ENCODE peak calls at places on chromosomes 11 and 22, in five cellular contexts. X is SK-N-SH, D is trophoblast cell, M is PC-3, F is H9. Q is an unnamed sample.

GRCh38 chr22:42185915-42186439 is 55.4 kb upstream of the CYP2D6 start:
- DNase-seq in F (no peak), D (no peak), X (no peak), M (no peak), Q (no peak)

GRCh38 chr11:92978226-92979111 is 9.0 kb downstream of the MTNR1B start:
- DNase-seq in F (no peak), M (no peak), X (peak; percentile 78), D (no peak), Q (peak; percentile 52)

GRCh38 chr11:9566561-9567063 is 6.9 kb upstream of the WEE1 start:
- DNase-seq in D (peak; percentile 66), F (no peak), M (no peak), X (no peak), Q (no peak)

GRCh38 chr11:35688023-35688422 is 25.4 kb downstream of the TRIM44 start:
- DNase-seq in D (no peak), M (peak; percentile 27), X (no peak), F (no peak), Q (peak; percentile 33)

GRCh38 chr11:67032830-67033555 is 10.1 kb downstream of the SYT12 start:
- DNase-seq in X (no peak), M (peak; percentile 79), F (no peak), D (peak; percentile 91), Q (peak; percentile 79)

GRCh38 chr22:43944670-43945430 is 10.4 kb upstream of the SAMM50 start:
- DNase-seq in X (no peak), D (peak; percentile 34), F (no peak), M (no peak), Q (peak; percentile 46)

GRCh38 chr11:35515224-35515623 is 10.2 kb downstream of the PAMR1 start:
- DNase-seq in X (no peak), M (no peak), D (peak; percentile 23), F (no peak), Q (peak; percentile 93)

GRCh38 chr22:35072939-35073338 is 7.0 kb downstream of the ISX start:
- DNase-seq in F (no peak), M (peak; percentile 44), X (no peak), D (no peak), Q (peak; percentile 68)

GRCh38 chr11:128226106-128226716 is 361.1 kb downstream of the ETS1 start:
- DNase-seq in F (no peak), D (no peak), X (no peak), M (no peak), Q (no peak)

GRCh38 chr22:31064369-31064768 is 16.7 kb upstream of the SMTN start:
- DNase-seq in X (no peak), F (no peak), M (no peak), D (no peak), Q (no peak)

GRCh38 chr11:62575156-62575555 is 1.5 kb upstream of the EEF1G start:
- DNase-seq in F (no peak), M (no peak), X (no peak), D (no peak), Q (no peak)

GRCh38 chr22:35484651-35485372 is 55.8 kb upstream of the RASD2 start:
- DNase-seq in D (no peak), X (no peak), F (no peak), M (no peak), Q (no peak)

GRCh38 chr11:94400839-94401772 is at the start of gene GPR83:
- DNase-seq in F (peak; percentile 64), M (no peak), D (no peak), X (peak; percentile 73), Q (peak; percentile 23)

GRCh38 chr11:114846040-114846791 is 167.9 kb downstream of the NXPE2 start:
- DNase-seq in M (no peak), X (peak; percentile 22), D (no peak), F (peak; percentile 55), Q (peak; percentile 6)

GRCh38 chr22:33869946-33870345 is 50.3 kb downstream of the LARGE1 start:
- DNase-seq in D (no peak), M (no peak), X (no peak), F (no peak), Q (no peak)

GRCh38 chr11:3203221-3204043 is 15.2 kb downstream of the MRGPRG start:
- DNase-seq in M (peak; percentile 45), D (no peak), X (peak; percentile 73), F (peak; percentile 76), Q (peak; percentile 4)

GRCh38 chr11:61172353-61172752 is 11.1 kb upstream of the VPS37C start:
- DNase-seq in X (no peak), D (no peak), F (no peak), M (no peak), Q (no peak)

GRCh38 chr11:119482561-119483001 is 59.6 kb upstream of the THY1 start:
- DNase-seq in F (peak; percentile 23), X (no peak), M (no peak), D (no peak), Q (no peak)

GRCh38 chr11:112082729-112083128 is 3.8 kb downstream of the TIMM8B start:
- DNase-seq in X (no peak), D (no peak), F (no peak), M (peak; percentile 64), Q (peak; percentile 31)

GRCh38 chr22:17562906-17563870 is at the start of gene SLC25A18:
- DNase-seq in F (peak; percentile 61), M (no peak), D (no peak), X (no peak), Q (no peak)

GRCh38 chr22:48662476-48663150 is 1165.1 kb downstream of the BRD1 start:
- DNase-seq in F (no peak), M (no peak), D (no peak), X (no peak), Q (no peak)

GRCh38 chr11:131254254-131254653 is 116.2 kb upstream of the NTM start:
- DNase-seq in F (peak; percentile 80), M (no peak), X (no peak), D (no peak), Q (no peak)

GRCh38 chr11:100687032-100687629 is at the start of gene ARHGAP42:
- DNase-seq in F (peak; percentile 91), M (peak; percentile 72), D (peak; percentile 52), X (peak; percentile 42), Q (peak; percentile 68)

GRCh38 chr11:57322881-57323467 is 1.8 kb downstream of the TNKS1BP1 start:
- DNase-seq in M (peak; percentile 21), X (no peak), D (peak; percentile 80), F (no peak), Q (no peak)

GRCh38 chr11:57276857-57277505 is 39.9 kb upstream of the APLNR start:
- DNase-seq in D (no peak), F (no peak), M (no peak), X (no peak), Q (no peak)

GRCh38 chr11:128214263-128214662 is 373.1 kb downstream of the ETS1 start:
- DNase-seq in D (no peak), X (no peak), M (no peak), F (no peak), Q (no peak)

GRCh38 chr22:26983311-26983710 is 325.9 kb downstream of the MIAT start:
- DNase-seq in D (no peak), X (no peak), F (no peak), M (no peak), Q (peak; percentile 11)

DNA sequence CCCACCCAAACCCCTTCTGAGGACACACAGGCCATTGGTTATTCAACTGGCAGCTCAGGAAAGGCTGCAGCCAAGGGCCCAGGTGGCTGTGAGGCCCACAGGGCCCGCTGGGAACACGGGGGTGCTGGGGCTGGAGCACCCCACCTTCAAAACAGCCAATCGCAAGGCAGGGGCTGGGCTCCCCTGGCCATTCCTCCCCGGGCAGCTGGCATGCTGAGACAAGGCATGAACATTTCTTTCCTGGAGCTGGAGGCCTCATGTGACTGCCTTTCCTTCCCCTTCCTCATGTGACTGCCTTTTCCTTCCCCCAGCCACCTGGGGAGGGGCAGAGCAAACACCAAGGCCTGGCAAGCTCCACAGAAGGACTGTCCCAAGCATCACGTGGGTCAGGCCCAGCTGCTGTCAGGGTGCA is 76.8 kb downstream of the PIWIL3 start:
- DNase-seq in D (no peak), M (no peak), X (no peak), F (no peak), Q (no peak)
- H3K4me2 ChIP-seq in D (no peak overlapping the region), M (no peak overlapping the region), X (no peak overlapping the region), F (no peak overlapping the region), Q (no peak overlapping the region)

GRCh38 chr22:19737846-19738663 is 14.7 kb downstream of the GP1BB start:
- DNase-seq in F (no peak), M (no peak), D (no peak), X (no peak), Q (no peak)
- H3K9ac ChIP-seq in F (no peak overlapping the region), M (no peak overlapping the region), D (no peak overlapping the region), X (no peak overlapping the region), Q (no peak overlapping the region)

DNA sequence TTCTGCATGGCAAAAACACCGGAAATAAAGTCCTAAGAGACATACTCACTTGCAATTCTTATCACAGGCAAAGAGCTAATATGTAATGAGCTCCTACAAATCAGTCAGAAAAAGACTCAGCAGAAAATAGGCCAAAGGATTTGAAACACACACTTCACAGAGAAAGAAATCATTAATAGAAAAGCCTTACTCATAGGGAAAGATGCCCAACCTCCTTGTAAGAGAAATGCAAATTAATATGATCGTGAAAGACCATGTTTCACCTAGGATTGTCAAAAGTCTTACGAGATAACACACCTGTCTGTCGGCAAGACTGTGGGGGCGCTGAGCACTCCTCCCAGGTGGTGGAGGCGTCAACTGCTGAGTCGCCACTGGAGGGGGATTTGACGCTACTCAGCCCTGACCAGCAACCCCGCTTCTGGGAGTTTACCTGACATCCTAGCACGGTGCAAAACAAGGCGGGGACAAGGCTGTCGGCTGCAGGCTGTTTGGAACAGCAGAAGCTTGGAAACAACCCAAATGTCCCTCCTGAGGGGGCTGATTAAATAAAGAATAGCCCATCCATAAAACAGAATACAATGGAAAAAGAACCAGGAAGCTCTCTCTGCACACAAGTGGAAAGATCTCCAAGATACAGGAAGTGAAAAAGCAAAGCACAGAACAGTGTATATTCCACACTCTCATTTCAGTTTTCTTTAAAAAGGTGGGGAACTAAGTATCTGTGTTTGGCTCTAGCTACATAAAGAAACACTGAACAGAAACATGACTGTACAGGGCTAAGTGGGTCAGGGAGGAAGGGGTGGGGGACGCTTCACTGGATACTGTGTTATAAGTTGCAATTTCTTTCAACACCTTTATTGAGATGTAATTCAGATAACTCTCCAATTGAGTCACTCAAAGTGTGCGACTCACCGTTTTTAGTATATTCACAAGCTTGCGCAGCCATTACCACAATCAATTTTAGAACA is 11.5 kb downstream of the CSNK1E start:
- DNase-seq in X (no peak), M (no peak), D (no peak), F (peak; percentile 80), Q (peak; percentile 63)
- H3K4me2 ChIP-seq in X (no peak overlapping the region), M (peak overlapping the region; percentile 26), D (no peak overlapping the region), F (no peak overlapping the region), Q (peak overlapping the region; percentile 66)

GRCh38 chr11:118436639-118437045 is 350 bp downstream of the KMT2A start:
- DNase-seq in M (peak; percentile 15), X (no peak), D (peak; percentile 18), F (peak; percentile 37), Q (no peak)

GRCh38 chr11:118435893-118436624 is at the start of gene KMT2A:
- DNase-seq in M (peak; percentile 99), X (peak; percentile 96), D (peak; percentile 86), F (peak; percentile 98), Q (peak; percentile 99)

GRCh38 chr11:118434553-118435232 is 1.6 kb upstream of the KMT2A start:
- DNase-seq in F (peak; percentile 74), M (peak; percentile 49), D (no peak), X (no peak), Q (peak; percentile 31)

GRCh38 chr11:118435233-118435892 is 929 bp upstream of the KMT2A start:
- DNase-seq in F (peak; percentile 93), X (peak; percentile 83), M (peak; percentile 54), D (no peak), Q (no peak)

DNA sequence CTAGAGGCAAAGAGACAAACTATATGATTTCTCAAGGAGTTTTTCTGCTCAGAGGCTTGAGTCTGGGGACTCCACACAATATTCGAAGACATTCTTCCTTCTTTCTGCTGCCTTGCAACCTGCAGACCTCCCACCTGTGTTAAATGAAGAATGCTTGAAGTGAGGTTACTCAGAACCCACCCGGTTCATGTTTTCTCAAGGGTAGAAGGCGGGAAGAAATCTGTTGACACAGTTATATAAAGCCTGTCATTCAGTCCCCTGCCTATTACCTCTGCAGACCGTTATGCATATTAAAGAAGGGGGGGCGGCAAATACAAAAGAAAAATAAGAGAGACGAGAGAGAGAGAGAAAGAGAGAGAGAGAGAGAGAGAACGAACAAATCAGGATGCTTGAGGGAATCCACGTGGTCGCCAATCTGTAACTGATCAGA is 2.2 kb upstream of the KMT2A start:
- DNase-seq in D (no peak), M (no peak), X (peak; percentile 67), F (no peak), Q (no peak)
- H3K9ac ChIP-seq in D (no peak overlapping the region), M (no peak overlapping the region), X (no peak overlapping the region), F (no peak overlapping the region), Q (no peak overlapping the region)

Q was measured in mammary epithelial cell.